ENCODE peak calls at places on chromosomes 13 and 19, in nine cellular contexts. Q is fibroblast of lung; F is activated T-helper 9 cell treated with anti-CD3 and anti-CD28 coated beads, Interleukin-2, amount 50 U/mL, for 16 hours; R is T-helper 9 cell; N is HFF-Myc; T is H7; B is NCI-H1436; P is nucleus accumbens; X is HT1080. Z is an unnamed sample.

GRCh38 chr19:9881720-9882119 is 46.6 kb downstream of the PIN1 start:
- DNase-seq in Q (no peak), F (no peak), R (no peak), N (no peak), T (no peak), B (no peak), P (no peak), X (peak), Z (no peak)

GRCh38 chr19:48842744-48843162 is 6.5 kb upstream of the HSD17B14 start:
- DNase-seq in Q (peak), F (no peak), R (peak), N (no peak), T (peak), B (peak), P (peak), X (peak), Z (no peak)

GRCh38 chr13:64239372-64239771 is 2823.7 kb upstream of the PCDH20 start:
- DNase-seq in Q (peak), F (no peak), R (no peak), N (peak), T (no peak), B (no peak), P (no peak), X (peak), Z (peak)

GRCh38 chr13:27446986-27447583 is 3.3 kb downstream of the MTIF3 start:
- DNase-seq in Q (no peak), F (no peak), R (no peak), N (no peak), T (no peak), B (no peak), P (no peak), X (no peak), Z (no peak)

GRCh38 chr19:46115396-46116109 is 8.9 kb downstream of the IGFL3 start:
- DNase-seq in Q (peak), F (no peak), R (no peak), N (peak), T (peak), B (no peak), P (no peak), X (peak), Z (no peak)

GRCh38 chr19:45470147-45471081 is 2.6 kb downstream of the FOSB start:
- DNase-seq in Q (peak), F (no peak), R (peak), N (no peak), T (no peak), B (no peak), P (peak), X (peak), Z (no peak)

GRCh38 chr13:105035092-105035491 is 1500.4 kb downstream of the EFNB2 start:
- DNase-seq in Q (no peak), F (no peak), R (no peak), N (no peak), T (no peak), B (no peak), P (no peak), X (no peak), Z (no peak)

GRCh38 chr13:30409911-30410704 is 12.2 kb upstream of the UBE2L5 start:
- DNase-seq in Q (peak), F (no peak), R (no peak), N (no peak), T (no peak), B (no peak), P (no peak), X (peak), Z (no peak)

GRCh38 chr19:16301999-16302694 is 22.5 kb upstream of the KLF2 start:
- DNase-seq in Q (peak), F (no peak), R (no peak), N (no peak), T (peak), B (no peak), P (no peak), X (peak), Z (no peak)

GRCh38 chr19:11299946-11300810 is 4.2 kb downstream of the TSPAN16 start:
- DNase-seq in Q (no peak), F (no peak), R (no peak), N (no peak), T (no peak), B (no peak), P (peak), X (no peak), Z (no peak)

GRCh38 chr13:111217661-111218060 is 102.6 kb downstream of the ARHGEF7 start:
- DNase-seq in Q (no peak), F (no peak), R (no peak), N (no peak), T (no peak), B (no peak), P (no peak), X (no peak), Z (no peak)

GRCh38 chr13:106752584-106753202 is 184.8 kb upstream of the ARGLU1 start:
- DNase-seq in Q (no peak), F (no peak), R (no peak), N (no peak), T (no peak), B (no peak), P (no peak), X (no peak), Z (no peak)

GRCh38 chr13:98171806-98172569 is 5.1 kb downstream of the RNF113B start:
- DNase-seq in Q (peak), F (no peak), R (no peak), N (no peak), T (peak), B (no peak), P (peak), X (no peak), Z (no peak)

GRCh38 chr13:57640582-57640981 is 9.0 kb downstream of the PCDH17 start:
- DNase-seq in Q (peak), F (no peak), R (no peak), N (no peak), T (no peak), B (no peak), P (no peak), X (peak), Z (no peak)

GRCh38 chr19:30450101-30450500 is 77.9 kb downstream of the ZNF536 start:
- DNase-seq in Q (peak), F (no peak), R (no peak), N (no peak), T (peak), B (peak), P (peak), X (no peak), Z (no peak)

GRCh38 chr13:109332501-109333499 is 453.6 kb downstream of the IRS2 start:
- DNase-seq in Q (no peak), F (no peak), R (no peak), N (no peak), T (no peak), B (no peak), P (no peak), X (no peak), Z (no peak)

GRCh38 chr19:55451522-55452380 is 8.7 kb upstream of the SHISA7 start:
- DNase-seq in Q (no peak), F (no peak), R (peak), N (no peak), T (peak), B (peak), P (peak), X (no peak), Z (no peak)

GRCh38 chr13:50690020-50690419 is 153.5 kb downstream of the DLEU7 start:
- DNase-seq in Q (no peak), F (no peak), R (no peak), N (no peak), T (no peak), B (no peak), P (no peak), X (no peak), Z (no peak)

GRCh38 chr13:51801631-51802099 is 2.3 kb downstream of the DHRS12 start:
- DNase-seq in Q (no peak), F (no peak), R (no peak), N (no peak), T (no peak), B (no peak), P (peak), X (no peak), Z (no peak)

GRCh38 chr13:45349438-45349837 is 8.5 kb upstream of the TPT1 start:
- DNase-seq in Q (no peak), F (no peak), R (no peak), N (no peak), T (no peak), B (no peak), P (no peak), X (no peak), Z (no peak)

GRCh38 chr13:38787550-38787949 is 100.7 kb downstream of the FREM2 start:
- DNase-seq in Q (no peak), F (no peak), R (no peak), N (no peak), T (no peak), B (no peak), P (no peak), X (no peak), Z (no peak)

GRCh38 chr13:114118763-114119123 is 13.7 kb downstream of the RASA3 start:
- DNase-seq in Q (peak), F (no peak), R (no peak), N (no peak), T (no peak), B (no peak), P (no peak), X (no peak), Z (no peak)